ENCODE peak calls at places on chromosomes 7 and 10, in six cellular contexts. One of them, this sample, is unnamed.
A peak's percentile ranks its signal among the peaks of the same experiment; 100 is the strongest.

GRCh38 chr7:138981332-138982203 is at the start of gene KIAA1549:
- DNase-seq in K562: peak; percentile 98
- DNase-seq in GM12891: peak; percentile 84
- DNase-seq in HepG2: peak; percentile 33
- DNase-seq in SK-N-SH: peak; percentile 98
- DNase-seq in GM12878: no peak
- DNase-seq in this sample: peak; percentile 72

GRCh38 chr10:112990271-112990670 is 40.2 kb downstream of the TCF7L2 start:
- DNase-seq in K562: no peak
- DNase-seq in GM12891: no peak
- DNase-seq in HepG2: no peak
- DNase-seq in SK-N-SH: no peak
- DNase-seq in GM12878: no peak
- DNase-seq in this sample: no peak

GRCh38 chr10:61029411-61029810 is 85.4 kb upstream of the RHOBTB1 start:
- DNase-seq in K562: no peak
- DNase-seq in GM12891: no peak
- DNase-seq in HepG2: no peak
- DNase-seq in SK-N-SH: no peak
- DNase-seq in GM12878: no peak
- DNase-seq in this sample: no peak

GRCh38 chr10:68897336-68897741 is 3.8 kb upstream of the DDX50 start:
- DNase-seq in K562: peak; percentile 39
- DNase-seq in GM12891: no peak
- DNase-seq in HepG2: peak; percentile 64
- DNase-seq in SK-N-SH: peak; percentile 64
- DNase-seq in GM12878: no peak
- DNase-seq in this sample: no peak

GRCh38 chr10:35394411-35394851 is 58.1 kb downstream of the CCNY start:
- DNase-seq in K562: no peak
- DNase-seq in GM12891: no peak
- DNase-seq in HepG2: no peak
- DNase-seq in SK-N-SH: no peak
- DNase-seq in GM12878: no peak
- DNase-seq in this sample: no peak

GRCh38 chr7:158128572-158128971 is 459.1 kb downstream of the PTPRN2 start:
- DNase-seq in K562: no peak
- DNase-seq in GM12891: no peak
- DNase-seq in HepG2: no peak
- DNase-seq in SK-N-SH: no peak
- DNase-seq in GM12878: no peak
- DNase-seq in this sample: no peak

GRCh38 chr7:12746211-12746610 is 58.8 kb downstream of the ARL4A start:
- DNase-seq in K562: no peak
- DNase-seq in GM12891: no peak
- DNase-seq in HepG2: no peak
- DNase-seq in SK-N-SH: no peak
- DNase-seq in GM12878: no peak
- DNase-seq in this sample: no peak

GRCh38 chr10:88243847-88244730 is 339.0 kb downstream of the RNLS start:
- DNase-seq in K562: no peak
- DNase-seq in GM12891: no peak
- DNase-seq in HepG2: no peak
- DNase-seq in SK-N-SH: peak; percentile 76
- DNase-seq in GM12878: no peak
- DNase-seq in this sample: no peak

GRCh38 chr7:2616973-2617709 is 14.6 kb upstream of the TTYH3 start:
- DNase-seq in K562: no peak
- DNase-seq in GM12891: no peak
- DNase-seq in HepG2: no peak
- DNase-seq in SK-N-SH: no peak
- DNase-seq in GM12878: no peak
- DNase-seq in this sample: no peak

GRCh38 chr7:83930262-83930661 is 264.3 kb downstream of the SEMA3A start:
- DNase-seq in K562: no peak
- DNase-seq in GM12891: no peak
- DNase-seq in HepG2: no peak
- DNase-seq in SK-N-SH: no peak
- DNase-seq in GM12878: no peak
- DNase-seq in this sample: no peak

GRCh38 chr10:43297534-43297933 is 30.7 kb upstream of the RASGEF1A start:
- DNase-seq in K562: no peak
- DNase-seq in GM12891: no peak
- DNase-seq in HepG2: no peak
- DNase-seq in SK-N-SH: no peak
- DNase-seq in GM12878: no peak
- DNase-seq in this sample: no peak

GRCh38 chr10:43284341-43284910 is 17.6 kb upstream of the RASGEF1A start:
- DNase-seq in K562: no peak
- DNase-seq in GM12891: no peak
- DNase-seq in HepG2: no peak
- DNase-seq in SK-N-SH: no peak
- DNase-seq in GM12878: no peak
- DNase-seq in this sample: no peak

GRCh38 chr7:141860207-141860606 is 18.9 kb upstream of the PRSS37 start:
- DNase-seq in K562: no peak
- DNase-seq in GM12891: no peak
- DNase-seq in HepG2: no peak
- DNase-seq in SK-N-SH: no peak
- DNase-seq in GM12878: no peak
- DNase-seq in this sample: no peak

GRCh38 chr10:91552706-91553105 is 80.2 kb downstream of the PPP1R3C start:
- DNase-seq in K562: no peak
- DNase-seq in GM12891: no peak
- DNase-seq in HepG2: no peak
- DNase-seq in SK-N-SH: no peak
- DNase-seq in GM12878: no peak
- DNase-seq in this sample: no peak

GRCh38 chr7:144398291-144398690 is 5.2 kb downstream of the NOBOX start:
- DNase-seq in K562: no peak
- DNase-seq in GM12891: no peak
- DNase-seq in HepG2: no peak
- DNase-seq in SK-N-SH: no peak
- DNase-seq in GM12878: no peak
- DNase-seq in this sample: no peak

GRCh38 chr7:45697576-45698136 is 123.5 kb downstream of the ADCY1 start:
- DNase-seq in K562: no peak
- DNase-seq in GM12891: no peak
- DNase-seq in HepG2: no peak
- DNase-seq in SK-N-SH: no peak
- DNase-seq in GM12878: no peak
- DNase-seq in this sample: no peak

GRCh38 chr7:68288099-68288498 is 1291.5 kb downstream of the TYW1 start:
- DNase-seq in K562: no peak
- DNase-seq in GM12891: no peak
- DNase-seq in HepG2: no peak
- DNase-seq in SK-N-SH: peak; percentile 70
- DNase-seq in GM12878: no peak
- DNase-seq in this sample: no peak

GRCh38 chr7:36653011-36653670 is 71.2 kb downstream of the AOAH start:
- DNase-seq in K562: no peak
- DNase-seq in GM12891: no peak
- DNase-seq in HepG2: no peak
- DNase-seq in SK-N-SH: no peak
- DNase-seq in GM12878: no peak
- DNase-seq in this sample: no peak

GRCh38 chr10:47049906-47050305 is 138.7 kb downstream of the PTPN20 start:
- DNase-seq in K562: no peak
- DNase-seq in GM12891: no peak
- DNase-seq in HepG2: no peak
- DNase-seq in SK-N-SH: no peak
- DNase-seq in GM12878: no peak
- DNase-seq in this sample: no peak

GRCh38 chr7:130910949-130911944 is 177.2 kb upstream of the KLF14 start:
- DNase-seq in K562: peak; percentile 47
- DNase-seq in GM12891: no peak
- DNase-seq in HepG2: peak; percentile 28
- DNase-seq in SK-N-SH: no peak
- DNase-seq in GM12878: no peak
- DNase-seq in this sample: no peak

GRCh38 chr10:49550563-49550962 is 11.6 kb upstream of the ERCC6 start:
- DNase-seq in K562: no peak
- DNase-seq in GM12891: no peak
- DNase-seq in HepG2: no peak
- DNase-seq in SK-N-SH: no peak
- DNase-seq in GM12878: no peak
- DNase-seq in this sample: no peak

GRCh38 chr7:150947761-150948680 is 30.1 kb downstream of the KCNH2 start:
- DNase-seq in K562: peak; percentile 84
- DNase-seq in GM12891: peak; percentile 17
- DNase-seq in HepG2: no peak
- DNase-seq in SK-N-SH: peak; percentile 28
- DNase-seq in GM12878: no peak
- DNase-seq in this sample: no peak

GRCh38 chr7:33444501-33444900 is 315.1 kb downstream of the BBS9 start:
- DNase-seq in K562: no peak
- DNase-seq in GM12891: no peak
- DNase-seq in HepG2: no peak
- DNase-seq in SK-N-SH: no peak
- DNase-seq in GM12878: no peak
- DNase-seq in this sample: no peak

GRCh38 chr7:131226116-131226562 is 101.5 kb upstream of the MKLN1 start:
- DNase-seq in K562: no peak
- DNase-seq in GM12891: no peak
- DNase-seq in HepG2: peak; percentile 44
- DNase-seq in SK-N-SH: no peak
- DNase-seq in GM12878: no peak
- DNase-seq in this sample: no peak

GRCh38 chr10:131928248-131929095 is 27.7 kb downstream of the PPP2R2D start:
- DNase-seq in K562: no peak
- DNase-seq in GM12891: peak; percentile 64
- DNase-seq in HepG2: no peak
- DNase-seq in SK-N-SH: no peak
- DNase-seq in GM12878: peak; percentile 40
- DNase-seq in this sample: peak; percentile 52

GRCh38 chr10:71964669-71965515 is 697 bp downstream of the CHST3 start:
- DNase-seq in K562: no peak
- DNase-seq in GM12891: no peak
- DNase-seq in HepG2: no peak
- DNase-seq in SK-N-SH: peak; percentile 80
- DNase-seq in GM12878: no peak
- DNase-seq in this sample: no peak

GRCh38 chr7:149422914-149423285 is 38.0 kb downstream of the ZNF777 start:
- DNase-seq in K562: no peak
- DNase-seq in GM12891: peak; percentile 39
- DNase-seq in HepG2: no peak
- DNase-seq in SK-N-SH: no peak
- DNase-seq in GM12878: no peak
- DNase-seq in this sample: peak; percentile 37

GRCh38 chr7:142906643-142907042 is 21.1 kb upstream of the TRPV6 start:
- DNase-seq in K562: no peak
- DNase-seq in GM12891: no peak
- DNase-seq in HepG2: no peak
- DNase-seq in SK-N-SH: no peak
- DNase-seq in GM12878: no peak
- DNase-seq in this sample: no peak
- TF ChIP-seq TAF1 in K562: no peak
- TF ChIP-seq TAF1 in GM12891: no peak
- TF ChIP-seq TAF1 in HepG2: no peak
- TF ChIP-seq TAF1 in SK-N-SH: no peak
- TF ChIP-seq TAF1 in GM12878: no peak
- TF ChIP-seq TAF1 in this sample: no peak

DNA sequence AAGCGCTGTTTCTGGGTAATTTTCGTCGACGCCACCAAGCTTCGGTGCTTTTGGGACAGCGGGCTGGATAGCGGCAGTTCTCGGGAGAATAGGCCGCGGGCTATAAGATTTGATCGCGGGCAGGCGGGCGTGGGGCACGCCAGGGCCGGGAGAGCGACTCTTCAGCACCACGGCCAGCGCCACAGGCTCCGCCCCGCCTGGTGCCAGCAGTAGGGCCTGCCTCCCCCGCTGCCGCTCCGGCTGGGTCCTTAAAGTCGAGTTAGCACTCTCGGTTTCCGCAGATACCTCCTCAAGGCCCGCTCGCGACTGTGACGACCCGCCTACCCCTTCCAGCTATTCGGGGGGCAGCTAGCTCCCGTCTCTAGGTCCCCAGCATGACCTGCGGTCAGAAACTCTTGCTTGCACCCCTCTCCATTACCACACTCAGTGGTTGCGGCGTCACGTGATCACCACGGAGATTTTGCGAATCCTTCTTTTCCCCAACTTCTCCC is 9.4 kb downstream of the NXPH1 start:
- DNase-seq in K562: peak; percentile 71
- DNase-seq in GM12891: no peak
- DNase-seq in HepG2: no peak
- DNase-seq in SK-N-SH: no peak
- DNase-seq in GM12878: no peak
- DNase-seq in this sample: no peak
- TF ChIP-seq TAF1 in K562: no peak
- TF ChIP-seq TAF1 in GM12891: no peak
- TF ChIP-seq TAF1 in HepG2: no peak
- TF ChIP-seq TAF1 in SK-N-SH: no peak
- TF ChIP-seq TAF1 in GM12878: no peak
- TF ChIP-seq TAF1 in this sample: no peak

DNA sequence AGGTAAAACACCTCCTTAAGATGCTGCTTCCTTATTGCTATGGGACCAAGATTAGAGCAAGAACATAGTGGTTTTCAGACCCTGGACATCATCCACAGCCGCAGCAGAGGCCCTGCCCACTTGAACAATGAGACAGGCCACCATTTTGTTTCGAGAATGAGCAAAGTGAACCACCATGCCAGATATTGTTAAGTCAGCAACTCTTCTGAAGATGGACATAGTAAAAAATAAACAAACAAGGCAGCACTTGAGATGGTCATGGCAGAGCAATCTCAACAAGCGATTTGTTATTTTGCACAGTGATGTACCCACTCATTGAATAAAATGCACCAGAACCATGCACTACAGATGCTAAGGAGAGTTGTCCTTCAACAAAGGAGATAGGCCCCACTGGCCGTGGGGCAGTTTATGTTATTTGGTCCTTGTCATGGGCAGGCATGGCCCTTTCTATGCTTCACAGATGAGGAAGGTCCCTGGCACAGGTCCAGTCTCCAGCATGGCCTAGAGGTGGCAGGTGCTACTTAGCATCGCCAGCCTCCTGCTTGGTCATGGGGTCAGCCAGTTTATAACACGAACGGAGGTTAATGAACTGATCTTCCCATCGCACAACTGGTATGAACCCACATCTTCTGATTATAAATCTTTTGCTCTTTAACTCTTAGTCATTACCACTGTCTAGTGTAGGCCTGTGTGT is 44.1 kb downstream of the IKZF1 start:
- DNase-seq in K562: no peak
- DNase-seq in GM12891: no peak
- DNase-seq in HepG2: no peak
- DNase-seq in SK-N-SH: no peak
- DNase-seq in GM12878: no peak
- DNase-seq in this sample: no peak
- TF ChIP-seq TAF1 in K562: no peak
- TF ChIP-seq TAF1 in GM12891: no peak
- TF ChIP-seq TAF1 in HepG2: no peak
- TF ChIP-seq TAF1 in SK-N-SH: no peak
- TF ChIP-seq TAF1 in GM12878: no peak
- TF ChIP-seq TAF1 in this sample: no peak

DNA sequence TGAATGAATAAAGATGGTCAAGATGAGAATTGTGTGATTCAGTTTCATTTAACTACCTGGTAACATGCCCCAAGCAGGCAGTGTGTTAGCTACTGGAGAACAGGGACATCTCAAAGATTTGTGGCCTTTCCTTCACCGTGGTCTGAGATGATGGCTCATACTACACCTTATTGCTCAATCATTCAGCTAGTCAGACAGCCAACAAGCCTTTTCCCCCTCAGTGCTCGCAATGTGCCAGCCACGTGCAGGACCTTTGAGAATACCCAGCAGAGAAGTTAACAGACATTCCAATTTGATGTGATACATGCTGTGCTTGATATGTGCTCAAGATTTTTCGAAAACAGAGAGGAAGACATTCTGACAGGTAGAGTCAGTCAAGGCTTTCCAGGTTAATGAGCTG is 562.8 kb downstream of the SUGCT start:
- DNase-seq in K562: no peak
- DNase-seq in GM12891: no peak
- DNase-seq in HepG2: no peak
- DNase-seq in SK-N-SH: no peak
- DNase-seq in GM12878: no peak
- DNase-seq in this sample: no peak
- TF ChIP-seq TAF1 in K562: no peak
- TF ChIP-seq TAF1 in GM12891: no peak
- TF ChIP-seq TAF1 in HepG2: no peak
- TF ChIP-seq TAF1 in SK-N-SH: no peak
- TF ChIP-seq TAF1 in GM12878: no peak
- TF ChIP-seq TAF1 in this sample: no peak

This sample was measured in GM12892.